ENCODE peak calls at places on chromosome 10, in seven cellular contexts. One of them, this sample, is unnamed.

GRCh38 chr10:95229724-95230627 is 35.9 kb downstream of the ACSM6 start:
- DNase-seq in RWPE1: peak
- DNase-seq in AG09309: peak
- DNase-seq in cardiac muscle cell: peak
- DNase-seq in psoas muscle: no peak
- DNase-seq in NB4: no peak
- DNase-seq in HFF-Myc: peak
- DNase-seq in this sample: no peak

GRCh38 chr10:47323636-47324299 is 1.5 kb downstream of the GDF2 start:
- DNase-seq in RWPE1: no peak
- DNase-seq in AG09309: no peak
- DNase-seq in cardiac muscle cell: no peak
- DNase-seq in psoas muscle: no peak
- DNase-seq in NB4: no peak
- DNase-seq in HFF-Myc: no peak
- DNase-seq in this sample: peak

GRCh38 chr10:104577171-104577570 is 63.9 kb upstream of the SORCS3 start:
- DNase-seq in RWPE1: no peak
- DNase-seq in AG09309: no peak
- DNase-seq in cardiac muscle cell: no peak
- DNase-seq in psoas muscle: no peak
- DNase-seq in NB4: no peak
- DNase-seq in HFF-Myc: no peak
- DNase-seq in this sample: no peak

GRCh38 chr10:79001082-79001885 is 67.5 kb upstream of the ZMIZ1 start:
- DNase-seq in RWPE1: no peak
- DNase-seq in AG09309: no peak
- DNase-seq in cardiac muscle cell: peak
- DNase-seq in psoas muscle: no peak
- DNase-seq in NB4: no peak
- DNase-seq in HFF-Myc: no peak
- DNase-seq in this sample: no peak

GRCh38 chr10:8069108-8069507 is 14.6 kb downstream of the GATA3 start:
- DNase-seq in RWPE1: no peak
- DNase-seq in AG09309: no peak
- DNase-seq in cardiac muscle cell: no peak
- DNase-seq in psoas muscle: no peak
- DNase-seq in NB4: no peak
- DNase-seq in HFF-Myc: no peak
- DNase-seq in this sample: no peak

GRCh38 chr10:93368210-93368609 is 113.9 kb downstream of the MYOF start:
- DNase-seq in RWPE1: no peak
- DNase-seq in AG09309: no peak
- DNase-seq in cardiac muscle cell: peak
- DNase-seq in psoas muscle: peak
- DNase-seq in NB4: peak
- DNase-seq in HFF-Myc: no peak
- DNase-seq in this sample: no peak

GRCh38 chr10:113499066-113499465 is 53.8 kb upstream of the HABP2 start:
- DNase-seq in RWPE1: no peak
- DNase-seq in AG09309: no peak
- DNase-seq in cardiac muscle cell: no peak
- DNase-seq in psoas muscle: no peak
- DNase-seq in NB4: peak
- DNase-seq in HFF-Myc: no peak
- DNase-seq in this sample: no peak

GRCh38 chr10:132448248-132448731 is 51.3 kb downstream of the PWWP2B start:
- DNase-seq in RWPE1: peak
- DNase-seq in AG09309: no peak
- DNase-seq in cardiac muscle cell: peak
- DNase-seq in psoas muscle: peak
- DNase-seq in NB4: peak
- DNase-seq in HFF-Myc: no peak
- DNase-seq in this sample: peak

GRCh38 chr10:133159950-133160812 is at the start of gene KNDC1:
- DNase-seq in RWPE1: peak
- DNase-seq in AG09309: no peak
- DNase-seq in cardiac muscle cell: peak
- DNase-seq in psoas muscle: no peak
- DNase-seq in NB4: peak
- DNase-seq in HFF-Myc: no peak
- DNase-seq in this sample: peak

GRCh38 chr10:506451-507354 is 182.8 kb downstream of the DIP2C start:
- DNase-seq in RWPE1: no peak
- DNase-seq in AG09309: no peak
- DNase-seq in cardiac muscle cell: no peak
- DNase-seq in psoas muscle: no peak
- DNase-seq in NB4: no peak
- DNase-seq in HFF-Myc: no peak
- DNase-seq in this sample: no peak

GRCh38 chr10:33501161-33501560 is 166.7 kb upstream of the NRP1 start:
- DNase-seq in RWPE1: no peak
- DNase-seq in AG09309: no peak
- DNase-seq in cardiac muscle cell: no peak
- DNase-seq in psoas muscle: no peak
- DNase-seq in NB4: no peak
- DNase-seq in HFF-Myc: no peak
- DNase-seq in this sample: no peak

GRCh38 chr10:46251857-46252847 is 34.6 kb upstream of the ANTXRL start:
- DNase-seq in RWPE1: no peak
- DNase-seq in AG09309: no peak
- DNase-seq in cardiac muscle cell: no peak
- DNase-seq in psoas muscle: no peak
- DNase-seq in NB4: no peak
- DNase-seq in HFF-Myc: no peak
- DNase-seq in this sample: peak

GRCh38 chr10:49175587-49176309 is 12.4 kb downstream of the TMEM273 start:
- DNase-seq in RWPE1: no peak
- DNase-seq in AG09309: no peak
- DNase-seq in cardiac muscle cell: no peak
- DNase-seq in psoas muscle: no peak
- DNase-seq in NB4: no peak
- DNase-seq in HFF-Myc: no peak
- DNase-seq in this sample: no peak

GRCh38 chr10:73340121-73340520 is 18.5 kb downstream of the CFAP70 start:
- DNase-seq in RWPE1: no peak
- DNase-seq in AG09309: no peak
- DNase-seq in cardiac muscle cell: no peak
- DNase-seq in psoas muscle: no peak
- DNase-seq in NB4: peak
- DNase-seq in HFF-Myc: no peak
- DNase-seq in this sample: no peak

GRCh38 chr10:109962247-109962646 is 38.9 kb upstream of the XPNPEP1 start:
- DNase-seq in RWPE1: no peak
- DNase-seq in AG09309: no peak
- DNase-seq in cardiac muscle cell: no peak
- DNase-seq in psoas muscle: no peak
- DNase-seq in NB4: no peak
- DNase-seq in HFF-Myc: no peak
- DNase-seq in this sample: no peak

GRCh38 chr10:102449321-102450123 is 1.8 kb downstream of the C10orf95 start:
- DNase-seq in RWPE1: peak
- DNase-seq in AG09309: no peak
- DNase-seq in cardiac muscle cell: peak
- DNase-seq in psoas muscle: peak
- DNase-seq in NB4: peak
- DNase-seq in HFF-Myc: no peak
- DNase-seq in this sample: peak

GRCh38 chr10:68837626-68838322 is 10.4 kb downstream of the STOX1 start:
- DNase-seq in RWPE1: no peak
- DNase-seq in AG09309: no peak
- DNase-seq in cardiac muscle cell: no peak
- DNase-seq in psoas muscle: no peak
- DNase-seq in NB4: no peak
- DNase-seq in HFF-Myc: no peak
- DNase-seq in this sample: no peak

GRCh38 chr10:119135517-119135890 is 30.0 kb downstream of the SFXN4 start:
- DNase-seq in RWPE1: no peak
- DNase-seq in AG09309: peak
- DNase-seq in cardiac muscle cell: peak
- DNase-seq in psoas muscle: no peak
- DNase-seq in NB4: peak
- DNase-seq in HFF-Myc: no peak
- DNase-seq in this sample: peak

GRCh38 chr10:90148121-90148855 is 446.9 kb downstream of the KIF20B start:
- DNase-seq in RWPE1: peak
- DNase-seq in AG09309: no peak
- DNase-seq in cardiac muscle cell: peak
- DNase-seq in psoas muscle: no peak
- DNase-seq in NB4: peak
- DNase-seq in HFF-Myc: no peak
- DNase-seq in this sample: no peak

GRCh38 chr10:23326541-23327307 is 17.9 kb downstream of the C10orf67 start:
- DNase-seq in RWPE1: no peak
- DNase-seq in AG09309: no peak
- DNase-seq in cardiac muscle cell: no peak
- DNase-seq in psoas muscle: no peak
- DNase-seq in NB4: no peak
- DNase-seq in HFF-Myc: no peak
- DNase-seq in this sample: no peak

GRCh38 chr10:122624546-122624945 is 64.0 kb downstream of the DMBT1 start:
- DNase-seq in RWPE1: no peak
- DNase-seq in AG09309: no peak
- DNase-seq in cardiac muscle cell: no peak
- DNase-seq in psoas muscle: no peak
- DNase-seq in NB4: no peak
- DNase-seq in HFF-Myc: no peak
- DNase-seq in this sample: no peak

DNA sequence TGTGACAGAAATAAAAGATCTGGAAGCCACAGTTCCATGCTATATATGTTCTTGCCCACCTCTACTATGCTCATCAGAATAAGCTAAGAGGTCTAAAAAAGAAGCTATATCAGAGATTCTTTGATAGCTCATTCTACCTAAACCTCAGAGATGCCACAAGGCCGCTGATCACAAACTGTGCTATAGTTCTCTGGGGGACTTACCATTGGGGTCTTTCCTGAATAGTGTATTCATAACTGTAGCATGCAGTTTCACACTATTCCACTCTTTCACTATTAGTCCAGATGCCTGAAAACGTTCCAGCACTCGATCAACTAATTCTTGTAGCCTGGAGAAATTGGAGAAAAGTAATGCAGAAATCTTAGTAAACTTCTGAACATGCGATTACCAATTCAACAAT is 44.5 kb upstream of the SPOCK2 start:
- DNase-seq in RWPE1: no peak
- DNase-seq in AG09309: no peak
- DNase-seq in cardiac muscle cell: no peak
- DNase-seq in psoas muscle: no peak
- DNase-seq in NB4: no peak
- DNase-seq in HFF-Myc: no peak
- DNase-seq in this sample: no peak
- TF ChIP-seq CTCF in RWPE1: no peak
- TF ChIP-seq CTCF in AG09309: no peak
- TF ChIP-seq CTCF in cardiac muscle cell: no peak
- TF ChIP-seq CTCF in psoas muscle: no peak
- TF ChIP-seq CTCF in NB4: no peak
- TF ChIP-seq CTCF in HFF-Myc: no peak
- TF ChIP-seq CTCF in this sample: no peak

GRCh38 chr10:97197030-97197500 is 11.3 kb upstream of the SLIT1 start:
- DNase-seq in RWPE1: no peak
- DNase-seq in AG09309: no peak
- DNase-seq in cardiac muscle cell: no peak
- DNase-seq in psoas muscle: no peak
- DNase-seq in NB4: no peak
- DNase-seq in HFF-Myc: no peak
- DNase-seq in this sample: no peak

GRCh38 chr10:97203220-97203619 is 17.5 kb upstream of the SLIT1 start:
- DNase-seq in RWPE1: no peak
- DNase-seq in AG09309: no peak
- DNase-seq in cardiac muscle cell: no peak
- DNase-seq in psoas muscle: no peak
- DNase-seq in NB4: no peak
- DNase-seq in HFF-Myc: no peak
- DNase-seq in this sample: no peak

GRCh38 chr10:97204826-97205679 is 19.3 kb upstream of the SLIT1 start:
- DNase-seq in RWPE1: no peak
- DNase-seq in AG09309: no peak
- DNase-seq in cardiac muscle cell: no peak
- DNase-seq in psoas muscle: no peak
- DNase-seq in NB4: no peak
- DNase-seq in HFF-Myc: no peak
- DNase-seq in this sample: no peak

GRCh38 chr10:97196213-97197029 is 10.7 kb upstream of the SLIT1 start:
- DNase-seq in RWPE1: peak
- DNase-seq in AG09309: no peak
- DNase-seq in cardiac muscle cell: peak
- DNase-seq in psoas muscle: peak
- DNase-seq in NB4: peak
- DNase-seq in HFF-Myc: no peak
- DNase-seq in this sample: no peak

GRCh38 chr10:97200616-97201015 is 14.9 kb upstream of the SLIT1 start:
- DNase-seq in RWPE1: no peak
- DNase-seq in AG09309: no peak
- DNase-seq in cardiac muscle cell: no peak
- DNase-seq in psoas muscle: no peak
- DNase-seq in NB4: no peak
- DNase-seq in HFF-Myc: no peak
- DNase-seq in this sample: no peak
- TF ChIP-seq CTCF in RWPE1: no peak
- TF ChIP-seq CTCF in AG09309: no peak
- TF ChIP-seq CTCF in cardiac muscle cell: no peak
- TF ChIP-seq CTCF in psoas muscle: no peak
- TF ChIP-seq CTCF in NB4: no peak
- TF ChIP-seq CTCF in HFF-Myc: no peak
- TF ChIP-seq CTCF in this sample: no peak

GRCh38 chr10:20492447-20492846 is 404.7 kb downstream of the NEBL start:
- DNase-seq in RWPE1: no peak
- DNase-seq in AG09309: no peak
- DNase-seq in cardiac muscle cell: no peak
- DNase-seq in psoas muscle: no peak
- DNase-seq in NB4: peak
- DNase-seq in HFF-Myc: no peak
- DNase-seq in this sample: no peak
- TF ChIP-seq CTCF in RWPE1: no peak
- TF ChIP-seq CTCF in AG09309: no peak
- TF ChIP-seq CTCF in cardiac muscle cell: no peak
- TF ChIP-seq CTCF in psoas muscle: no peak
- TF ChIP-seq CTCF in NB4: peak
- TF ChIP-seq CTCF in HFF-Myc: no peak
- TF ChIP-seq CTCF in this sample: no peak

GRCh38 chr10:101289541-101289940 is 60.3 kb upstream of the LBX1 start:
- DNase-seq in RWPE1: no peak
- DNase-seq in AG09309: no peak
- DNase-seq in cardiac muscle cell: no peak
- DNase-seq in psoas muscle: no peak
- DNase-seq in NB4: no peak
- DNase-seq in HFF-Myc: no peak
- DNase-seq in this sample: no peak

GRCh38 chr10:101290415-101290814 is 61.2 kb upstream of the LBX1 start:
- DNase-seq in RWPE1: no peak
- DNase-seq in AG09309: no peak
- DNase-seq in cardiac muscle cell: no peak
- DNase-seq in psoas muscle: no peak
- DNase-seq in NB4: no peak
- DNase-seq in HFF-Myc: no peak
- DNase-seq in this sample: no peak

GRCh38 chr10:101287183-101287830 is 58.0 kb upstream of the LBX1 start:
- DNase-seq in RWPE1: no peak
- DNase-seq in AG09309: no peak
- DNase-seq in cardiac muscle cell: no peak
- DNase-seq in psoas muscle: no peak
- DNase-seq in NB4: no peak
- DNase-seq in HFF-Myc: no peak
- DNase-seq in this sample: no peak

GRCh38 chr10:101286248-101287046 is 57.2 kb upstream of the LBX1 start:
- DNase-seq in RWPE1: no peak
- DNase-seq in AG09309: no peak
- DNase-seq in cardiac muscle cell: no peak
- DNase-seq in psoas muscle: no peak
- DNase-seq in NB4: no peak
- DNase-seq in HFF-Myc: no peak
- DNase-seq in this sample: no peak

GRCh38 chr10:101287922-101288638 is 58.8 kb upstream of the LBX1 start:
- DNase-seq in RWPE1: no peak
- DNase-seq in AG09309: no peak
- DNase-seq in cardiac muscle cell: peak
- DNase-seq in psoas muscle: no peak
- DNase-seq in NB4: peak
- DNase-seq in HFF-Myc: no peak
- DNase-seq in this sample: no peak
- TF ChIP-seq CTCF in RWPE1: no peak
- TF ChIP-seq CTCF in AG09309: peak
- TF ChIP-seq CTCF in cardiac muscle cell: peak
- TF ChIP-seq CTCF in psoas muscle: peak
- TF ChIP-seq CTCF in NB4: peak
- TF ChIP-seq CTCF in HFF-Myc: peak
- TF ChIP-seq CTCF in this sample: no peak

This sample was measured in lower leg skin.